ENCODE peak calls at places on chromosomes 5 and 9, in four cellular contexts. Z is HFF-Myc; X is hypothalamus; L is stimulated activated CD4-positive, alpha-beta T cell treated with anti-CD3 and anti-CD28 coated beads, Interleukin-15, amount 100 ng/mL, for 24 hours. O is an unnamed sample.

GRCh38 chr9:2768330-2768729 is 51.0 kb downstream of the KCNV2 start:
- DNase-seq in Z (no peak), L (no peak), X (no peak), O (no peak)

GRCh38 chr9:35606138-35606504 is 1.1 kb downstream of the TESK1 start:
- DNase-seq in Z (no peak), X (no peak), L (no peak), O (peak; percentile 9)

GRCh38 chr9:79195904-79196303 is 375.9 kb upstream of the TLE4 start:
- DNase-seq in X (no peak), Z (no peak), L (no peak), O (no peak)

GRCh38 chr5:77898385-77898784 is 122.2 kb upstream of the TBCA start:
- DNase-seq in L (no peak), Z (no peak), X (no peak), O (no peak)

GRCh38 chr9:91751922-91752321 is 198.1 kb downstream of the ROR2 start:
- DNase-seq in X (no peak), L (no peak), Z (no peak), O (no peak)

GRCh38 chr9:128007566-128008138 is 26.9 kb upstream of the EEIG1 start:
- DNase-seq in Z (peak; percentile 51), X (no peak), L (peak; percentile 95), O (no peak)

GRCh38 chr5:136020383-136021015 is 8.3 kb upstream of the TGFBI start:
- DNase-seq in X (no peak), Z (peak; percentile 96), L (peak; percentile 20), O (no peak)

GRCh38 chr5:117010574-117010973 is 436.0 kb upstream of the SEMA6A start:
- DNase-seq in X (no peak), L (no peak), Z (no peak), O (no peak)

O was measured in NCI-H1105 treated with DMSO at 0.1 percent for 48 hours.